ENCODE peak calls at places on chromosomes 11 and 22, in four cellular contexts. Z is GM12878, G is H1, B is HepG2. I is an unnamed sample.

GRCh38 chr11:14026961-14027360 is 64.4 kb downstream of the SPON1 start:
- DNase-seq in Z (no peak), G (no peak), B (no peak), I (no peak)

GRCh38 chr22:32810241-32811133 is 9.0 kb downstream of the TIMP3 start:
- DNase-seq in Z (no peak), G (no peak), B (no peak), I (no peak)

GRCh38 chr11:69894126-69895047 is 75.2 kb upstream of the FGF3 start:
- DNase-seq in Z (no peak), G (no peak), B (no peak), I (no peak)

GRCh38 chr22:19040581-19041402 is 81.4 kb downstream of the DGCR2 start:
- DNase-seq in Z (no peak), G (no peak), B (no peak), I (no peak)

GRCh38 chr22:44876921-44877320 is 124.5 kb downstream of the ARHGAP8 start:
- DNase-seq in Z (no peak), G (no peak), B (no peak), I (no peak)

GRCh38 chr22:37559901-37560681 is at the start of gene CDC42EP1:
- DNase-seq in Z (no peak), G (peak; percentile 78), B (no peak), I (no peak)

GRCh38 chr22:20904008-20904979 is 12.9 kb upstream of the CRKL start:
- DNase-seq in Z (no peak), G (no peak), B (peak; percentile 67), I (no peak)

GRCh38 chr11:3836903-3837302 is 3.9 kb downstream of the RHOG start:
- DNase-seq in Z (no peak), G (no peak), B (no peak), I (no peak)

GRCh38 chr11:21072517-21072916 is 403.1 kb downstream of the NELL1 start:
- DNase-seq in Z (no peak), G (no peak), B (no peak), I (no peak)

GRCh38 chr22:42813501-42813900 is 43.6 kb downstream of the ARFGAP3 start:
- DNase-seq in Z (no peak), G (peak; percentile 28), B (no peak), I (no peak)

GRCh38 chr11:69567951-69568808 is 72.8 kb upstream of the CCND1 start:
- DNase-seq in Z (no peak), G (peak; percentile 22), B (peak; percentile 98), I (no peak)

GRCh38 chr11:73087730-73088129 is 54.4 kb downstream of the FCHSD2 start:
- DNase-seq in Z (peak; percentile 53), G (no peak), B (no peak), I (no peak)

GRCh38 chr22:24380220-24381218 is 46.9 kb upstream of the ADORA2A start:
- DNase-seq in Z (no peak), G (no peak), B (no peak), I (no peak)

GRCh38 chr22:27783436-27784098 is 18.0 kb downstream of the MN1 start:
- DNase-seq in Z (no peak), G (no peak), B (no peak), I (no peak)

GRCh38 chr11:87493516-87493915 is 455.8 kb downstream of the TMEM135 start:
- DNase-seq in Z (no peak), G (no peak), B (no peak), I (peak; percentile 75)

GRCh38 chr22:46573781-46574437 is 36.5 kb upstream of the CELSR1 start:
- DNase-seq in Z (no peak), G (no peak), B (no peak), I (no peak)

GRCh38 chr22:20580179-20580578 is 72.8 kb downstream of the MED15 start:
- DNase-seq in Z (no peak), G (no peak), B (no peak), I (no peak)

GRCh38 chr11:62505784-62506145 is 40.8 kb downstream of the AHNAK start:
- DNase-seq in Z (no peak), G (no peak), B (no peak), I (no peak)

GRCh38 chr11:130765369-130765768 is 150.9 kb downstream of the SNX19 start:
- DNase-seq in Z (no peak), G (no peak), B (no peak), I (no peak)

GRCh38 chr11:77779935-77780334 is 40.6 kb downstream of the RSF1 start:
- DNase-seq in Z (no peak), G (no peak), B (peak; percentile 29), I (peak; percentile 15)

GRCh38 chr11:106507645-106508306 is 430.3 kb downstream of the AASDHPPT start:
- DNase-seq in Z (no peak), G (no peak), B (no peak), I (no peak)

GRCh38 chr11:79170289-79170688 is 270.5 kb downstream of the TENM4 start:
- DNase-seq in Z (no peak), G (no peak), B (no peak), I (no peak)

GRCh38 chr11:128054323-128054910 is 532.9 kb downstream of the ETS1 start:
- DNase-seq in Z (no peak), G (no peak), B (no peak), I (no peak)

GRCh38 chr22:31107206-31108118 is at the start of gene SELENOM:
- DNase-seq in Z (peak; percentile 53), G (peak; percentile 95), B (peak; percentile 86), I (peak; percentile 70)

GRCh38 chr11:104690243-104690642 is 208.0 kb downstream of the CASP12 start:
- DNase-seq in Z (no peak), G (no peak), B (no peak), I (no peak)

GRCh38 chr22:49638001-49638400 is 189.7 kb downstream of the BRD1 start:
- DNase-seq in Z (no peak), G (no peak), B (no peak), I (no peak)
- TF ChIP-seq ZNF274 in Z (no peak), G (no peak), B (no peak), I (no peak)

DNA sequence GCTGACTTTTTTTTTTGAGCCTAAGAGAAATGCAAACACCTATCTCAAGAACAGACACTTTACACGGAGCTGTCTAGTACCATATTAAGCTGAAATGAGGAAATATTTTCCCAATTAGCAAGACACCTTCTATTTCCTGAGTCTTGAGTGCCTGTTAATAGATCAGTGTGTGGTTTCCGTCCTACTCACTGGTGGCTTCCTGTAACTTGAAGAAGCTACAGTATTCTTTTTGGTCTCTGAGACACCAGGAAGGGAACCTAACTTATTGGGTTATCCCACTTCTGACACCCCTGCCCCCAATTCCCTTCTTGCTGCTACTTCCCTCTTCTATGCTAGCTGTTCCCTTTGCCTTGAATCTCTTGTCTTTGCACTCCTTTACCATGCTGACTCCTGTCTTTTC is 92.7 kb downstream of the FDX1 start:
- DNase-seq in Z (no peak), G (no peak), B (no peak), I (no peak)
- TF ChIP-seq SUZ12 in Z (no peak), G (no peak), B (no peak), I (no peak)

DNA sequence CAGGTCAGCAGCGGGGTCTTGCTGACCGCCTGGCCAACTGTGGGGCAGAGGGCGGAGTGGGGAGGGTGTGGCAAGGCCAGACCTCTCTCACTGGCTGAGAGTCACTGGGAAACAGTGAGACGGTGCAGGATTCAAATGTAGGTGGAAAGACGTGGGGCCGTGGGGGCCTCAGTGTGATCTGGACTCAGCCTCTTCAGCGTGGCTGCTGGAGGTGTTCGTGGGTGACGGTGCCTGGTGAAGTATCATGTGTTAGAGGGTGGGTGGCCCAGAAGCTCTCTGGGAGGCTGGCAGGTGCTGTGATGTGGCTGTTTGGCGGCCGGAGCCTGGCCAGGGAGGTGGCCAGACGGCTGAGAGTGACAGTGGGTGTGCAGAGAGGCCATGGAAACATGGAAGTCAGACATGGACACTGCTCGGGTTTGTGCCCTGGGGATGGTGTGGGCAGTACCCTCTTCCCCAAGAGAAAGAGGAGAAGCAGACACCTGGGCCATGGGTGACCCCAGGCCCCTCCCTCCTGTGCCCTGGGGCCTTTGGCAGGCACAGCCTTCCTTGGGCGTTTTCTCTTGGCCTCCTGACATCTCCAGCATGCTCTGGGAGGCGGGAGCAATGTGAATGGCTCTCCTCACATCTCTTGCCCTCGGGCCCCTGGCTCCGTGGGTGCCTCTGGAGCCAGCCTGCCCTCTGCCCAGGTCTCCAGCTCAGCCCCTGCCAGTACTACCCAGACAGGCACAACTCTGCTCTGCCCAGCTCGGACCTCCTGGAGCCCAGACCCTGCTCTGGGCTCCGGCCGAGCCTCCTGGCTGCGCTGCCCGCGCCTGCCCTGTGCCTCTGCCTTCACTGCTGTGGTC is 10.1 kb upstream of the ACR start:
- DNase-seq in Z (no peak), G (no peak), B (no peak), I (no peak)
- TF ChIP-seq ZNF274 in Z (no peak), G (no peak), B (no peak), I (no peak)

DNA sequence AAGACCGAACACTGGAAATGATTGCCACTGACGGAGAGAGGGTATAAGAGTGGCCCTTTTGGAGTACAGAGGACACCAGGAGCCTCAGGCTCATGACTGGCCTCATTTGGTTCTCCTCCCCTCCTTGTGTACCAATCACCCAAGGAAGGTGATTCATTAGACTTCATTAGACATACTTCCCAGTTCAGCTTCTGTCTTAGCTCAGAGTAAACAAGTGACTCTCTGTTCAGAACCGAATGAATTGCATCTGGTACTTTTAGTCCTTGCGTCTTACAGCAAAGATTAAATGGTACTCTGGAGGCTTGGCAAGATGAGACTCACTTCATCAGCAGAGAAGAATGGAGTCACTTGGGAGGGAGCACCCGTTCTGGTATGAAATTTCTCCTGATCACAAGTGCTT is 75.2 kb downstream of the ZNRF3 start:
- DNase-seq in Z (no peak), G (no peak), B (no peak), I (no peak)
- TF ChIP-seq SUZ12 in Z (no peak), G (no peak), B (no peak), I (no peak)